ENCODE peak calls at places on chromosomes 6 and 20, in four cellular contexts. G is GM12878, J is H1, T is K562. P is an unnamed sample.

GRCh38 chr6:111813247-111814162 is 59.7 kb downstream of the FYN start:
- DNase-seq in G (no peak), J (no peak), T (no peak), P (no peak)

GRCh38 chr6:27890351-27891299 is 21.6 kb downstream of the OR2B2 start:
- DNase-seq in G (peak), J (peak), T (peak), P (no peak)

GRCh38 chr20:1577906-1578305 is 20.4 kb upstream of the SIRPD start:
- DNase-seq in G (no peak), J (no peak), T (no peak), P (no peak)

GRCh38 chr6:33792990-33793389 is 4.1 kb upstream of the LEMD2 start:
- DNase-seq in G (no peak), J (no peak), T (no peak), P (no peak)

GRCh38 chr6:75266716-75267291 is 17.8 kb downstream of the TMEM30A start:
- DNase-seq in G (no peak), J (no peak), T (peak), P (peak)

GRCh38 chr20:19104186-19104585 is 108.3 kb upstream of the SLC24A3 start:
- DNase-seq in G (no peak), J (no peak), T (no peak), P (no peak)

GRCh38 chr6:52574709-52575489 is 2.0 kb downstream of the TRAM2 start:
- DNase-seq in G (peak), J (no peak), T (peak), P (no peak)

GRCh38 chr6:35948725-35949124 is 27.8 kb upstream of the SRPK1 start:
- DNase-seq in G (no peak), J (no peak), T (peak), P (peak)

GRCh38 chr6:151757506-151757955 is 50.0 kb upstream of the ESR1 start:
- DNase-seq in G (peak), J (no peak), T (no peak), P (peak)

GRCh38 chr6:131949909-131950766 is 1.0 kb downstream of the CCN2 start:
- DNase-seq in G (no peak), J (peak), T (no peak), P (peak)
- TF ChIP-seq ATF3 in G (no peak), J (no peak), T (no peak), P (no peak)

DNA sequence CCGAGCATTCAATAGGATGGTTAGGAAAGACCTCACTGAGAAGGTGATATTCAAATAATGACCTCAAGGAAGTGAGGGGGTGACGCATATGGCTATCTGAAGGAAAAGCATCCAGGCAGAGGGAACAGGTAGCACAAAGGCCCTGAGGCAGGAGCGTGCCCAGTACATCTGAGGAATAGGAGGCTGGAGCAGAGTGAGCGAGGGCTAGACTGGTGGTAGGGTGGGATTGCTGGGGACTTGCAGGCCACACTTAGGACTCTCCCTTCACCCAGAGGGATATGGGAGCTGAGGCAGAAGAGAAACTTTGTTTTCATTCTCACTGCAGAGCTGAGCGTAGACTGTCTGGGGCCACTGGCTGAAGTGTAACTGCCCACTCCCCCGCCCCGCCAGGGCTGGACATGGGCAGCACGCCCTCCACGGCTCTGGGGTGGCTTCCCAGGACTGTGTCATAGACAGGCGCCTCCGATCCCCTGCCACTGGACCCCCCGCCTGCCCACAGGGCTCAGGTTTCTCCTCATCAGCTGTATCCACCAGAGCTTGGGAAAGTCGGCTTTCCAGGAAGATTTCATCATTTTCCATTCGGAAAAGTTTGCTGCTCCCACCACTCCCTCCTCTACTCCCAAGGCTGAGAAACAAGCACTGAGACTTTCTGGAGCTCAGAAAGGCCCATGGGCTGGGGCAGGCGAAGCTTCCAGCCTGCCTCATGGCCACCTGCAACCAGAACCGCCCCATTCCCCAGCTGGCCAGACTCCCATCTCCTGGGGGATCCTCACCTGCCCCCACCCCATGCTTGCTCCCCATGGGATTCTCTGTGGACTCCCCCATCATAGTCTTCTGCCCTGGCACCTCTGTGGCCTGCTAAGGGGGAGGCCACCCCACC is 142.6 kb downstream of the MRPL14 start:
- DNase-seq in G (no peak), J (no peak), T (no peak), P (no peak)
- TF ChIP-seq HDAC2 in G (no peak), J (no peak), T (no peak), P (no peak)

DNA sequence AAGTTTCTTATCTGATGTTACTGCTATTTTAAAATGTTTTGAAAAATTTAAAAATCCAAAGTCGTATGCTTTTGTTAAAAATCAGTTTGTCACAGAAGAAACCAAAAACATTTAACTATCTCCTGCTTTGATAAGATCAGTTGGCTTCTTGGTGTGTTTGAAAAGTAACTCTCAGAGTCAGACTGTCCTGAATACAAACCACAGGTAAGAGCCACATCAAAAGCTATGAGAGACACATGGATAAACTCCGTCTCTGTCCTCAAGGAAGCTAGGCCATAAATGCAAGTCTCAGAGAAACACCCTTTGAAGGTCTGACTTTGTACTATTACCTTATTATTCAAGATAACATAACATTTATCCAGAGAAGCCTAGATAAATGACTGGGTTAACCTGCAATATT is 7.7 kb downstream of the HBS1L start:
- DNase-seq in G (no peak), J (no peak), T (no peak), P (no peak)
- TF ChIP-seq ATF3 in G (no peak), J (no peak), T (no peak), P (no peak)

GRCh38 chr6:105619971-105620741 is 217.3 kb upstream of the PREP start:
- DNase-seq in G (no peak), J (no peak), T (no peak), P (no peak)
- TF ChIP-seq HDAC2 in G (no peak), J (no peak), T (no peak), P (no peak)

DNA sequence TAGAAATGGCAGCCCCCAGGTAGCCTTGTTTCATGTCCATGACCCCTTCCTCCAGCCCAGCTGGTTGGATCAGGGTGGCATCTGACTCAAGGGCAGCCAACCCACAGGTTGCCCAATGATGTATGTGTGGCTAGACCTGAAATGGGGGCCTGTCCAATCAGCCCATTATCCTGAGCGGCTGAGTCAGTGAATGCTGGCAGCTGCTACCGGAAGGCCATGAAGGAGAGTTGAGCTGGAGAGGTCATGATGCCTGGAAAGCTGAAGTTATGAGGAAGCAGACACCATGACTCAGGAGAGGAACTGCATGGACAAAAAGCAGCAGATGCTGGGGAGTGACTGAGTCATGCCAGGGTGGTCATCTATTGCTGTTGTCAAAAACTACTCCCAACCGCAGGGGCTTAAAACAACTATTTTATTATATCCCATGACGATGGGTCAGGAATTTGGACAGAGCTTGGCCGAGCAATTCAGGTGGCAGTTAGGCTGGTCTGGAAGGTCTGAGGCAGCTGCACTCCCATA is 67.3 kb downstream of the MDGA1 start:
- DNase-seq in G (no peak), J (no peak), T (peak), P (peak)
- TF ChIP-seq ATF3 in G (no peak), J (no peak), T (peak), P (no peak)

DNA sequence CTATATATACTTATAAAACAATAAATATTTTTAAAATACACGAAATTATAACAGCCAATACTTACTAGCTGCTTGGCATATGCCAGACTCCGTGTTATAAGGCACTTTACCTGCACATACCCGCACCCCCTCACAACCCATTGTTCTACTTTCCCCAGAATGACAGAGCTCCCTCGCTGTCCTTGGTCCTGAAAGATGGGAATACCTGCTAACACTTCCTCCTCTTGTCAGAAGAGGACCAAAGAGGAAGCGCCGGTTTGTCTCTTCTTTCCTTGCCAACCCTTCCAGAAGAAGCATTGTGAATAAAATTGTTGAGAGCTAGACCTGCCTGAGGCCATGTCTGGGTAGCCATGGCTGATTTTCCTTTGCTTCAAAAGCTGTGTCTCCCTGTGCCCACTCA is 149.3 kb downstream of the PTPRT start:
- DNase-seq in G (no peak), J (peak), T (peak), P (peak)
- TF ChIP-seq HDAC2 in G (no peak), J (no peak), T (no peak), P (peak)

GRCh38 chr20:43824279-43824678 is 90.4 kb upstream of the TOX2 start:
- DNase-seq in G (no peak), J (peak), T (no peak), P (no peak)
- TF ChIP-seq ATF3 in G (no peak), J (no peak), T (no peak), P (no peak)

GRCh38 chr6:69090132-69090531 is 455.1 kb downstream of the ADGRB3 start:
- DNase-seq in G (no peak), J (no peak), T (no peak), P (no peak)

GRCh38 chr6:69086689-69087088 is 451.6 kb downstream of the ADGRB3 start:
- DNase-seq in G (no peak), J (no peak), T (no peak), P (no peak)

GRCh38 chr6:69089539-69089938 is 454.5 kb downstream of the ADGRB3 start:
- DNase-seq in G (no peak), J (no peak), T (no peak), P (no peak)

DNA sequence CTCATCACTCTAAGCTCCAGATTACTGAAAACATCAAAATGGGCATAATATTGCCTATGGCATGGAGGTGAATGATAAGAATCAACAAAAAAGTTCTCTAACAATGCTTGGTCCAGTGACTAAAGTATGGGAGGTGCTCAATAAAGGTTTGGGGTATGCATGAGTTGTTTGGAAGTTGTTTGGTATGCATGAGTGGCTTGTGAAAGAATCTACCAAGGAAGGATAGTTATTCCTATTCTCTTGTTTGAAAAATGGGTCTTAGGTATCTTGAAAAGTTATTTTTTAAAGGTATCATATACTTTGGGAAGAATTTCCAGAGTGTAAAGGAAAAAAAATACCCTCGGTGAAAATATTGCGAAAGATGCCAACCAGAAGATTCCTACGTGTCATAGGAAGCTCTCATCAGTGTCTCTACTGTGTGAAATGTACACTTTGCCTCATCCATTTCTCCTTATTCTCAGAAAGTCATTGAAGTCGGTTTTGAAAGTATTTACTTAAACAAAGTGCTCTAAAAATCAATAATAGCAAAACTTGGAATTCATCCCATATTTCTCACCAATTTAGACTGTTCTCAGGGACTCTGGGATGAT is 449.8 kb downstream of the ADGRB3 start:
- DNase-seq in G (no peak), J (no peak), T (no peak), P (no peak)
- TF ChIP-seq HDAC2 in G (no peak), J (no peak), T (no peak), P (no peak)